ENCODE peak calls at places on chromosomes 1 and 21, in four cellular contexts. Q is mammary epithelial cell, W is RWPE1, M is testis. H is an unnamed sample.

GRCh38 chr21:35678393-35678792 is 381.9 kb downstream of the SETD4 start:
- DNase-seq in Q (no peak), M (no peak), W (no peak), H (no peak)

GRCh38 chr1:78672428-78672827 is 22.8 kb downstream of the IFI44 start:
- DNase-seq in M (no peak), Q (no peak), W (no peak), H (no peak)

GRCh38 chr21:27110956-27111355 is 144.1 kb upstream of the ADAMTS5 start:
- DNase-seq in Q (no peak), M (no peak), W (no peak), H (no peak)

GRCh38 chr1:43980255-43981134 is 1.5 kb downstream of the B4GALT2 start:
- DNase-seq in Q (peak), M (no peak), W (peak), H (no peak)

GRCh38 chr1:72064301-72064700 is 218.0 kb downstream of the NEGR1 start:
- DNase-seq in M (no peak), W (no peak), Q (no peak), H (no peak)

GRCh38 chr1:191174298-191174697 is 696.6 kb upstream of the BRINP3 start:
- DNase-seq in W (no peak), Q (no peak), M (no peak), H (no peak)

GRCh38 chr21:16455978-16456377 is 726.2 kb downstream of the USP25 start:
- DNase-seq in M (no peak), Q (no peak), W (no peak), H (no peak)

GRCh38 chr1:171486048-171486519 is 754 bp downstream of the PRRC2C start:
- DNase-seq in Q (peak), M (peak), W (peak), H (no peak)

GRCh38 chr1:35852241-35852640 is 30.8 kb upstream of the AGO1 start:
- DNase-seq in M (no peak), W (no peak), Q (no peak), H (no peak)

GRCh38 chr1:159315381-159315780 is 13.2 kb downstream of the FCER1A start:
- DNase-seq in M (no peak), Q (no peak), W (no peak), H (no peak)

GRCh38 chr1:39981957-39982356 is 27.0 kb downstream of the MFSD2A start:
- DNase-seq in W (peak), M (no peak), Q (peak), H (no peak)

GRCh38 chr1:42179900-42180329 is 15.4 kb upstream of the GUCA2A start:
- DNase-seq in W (no peak), Q (no peak), M (no peak), H (no peak)

GRCh38 chr1:57747818-57748217 is 324.0 kb upstream of the DAB1 start:
- DNase-seq in W (no peak), M (no peak), Q (no peak), H (no peak)

GRCh38 chr21:18170221-18170620 is 74.4 kb upstream of the CHODL start:
- DNase-seq in M (no peak), Q (no peak), W (no peak), H (no peak)

GRCh38 chr1:178282949-178283367 is 189.1 kb downstream of the RASAL2 start:
- DNase-seq in M (no peak), Q (peak), W (peak), H (no peak)

GRCh38 chr1:87794788-87795614 is 466.3 kb downstream of the LMO4 start:
- DNase-seq in Q (peak), W (peak), M (no peak), H (no peak)

GRCh38 chr1:156062189-156062588 is 1.2 kb downstream of the RAB25 start:
- DNase-seq in W (peak), M (no peak), Q (no peak), H (no peak)

GRCh38 chr1:51234721-51235425 is 1.2 kb upstream of the RNF11 start:
- DNase-seq in M (peak), Q (peak), W (no peak), H (no peak)

GRCh38 chr1:54200519-54200997 is 591 bp downstream of the MRPL37 start:
- DNase-seq in Q (peak), W (no peak), M (no peak), H (no peak)
- TF ChIP-seq CTCF in Q (no peak), W (no peak), M (no peak), H (no peak)

DNA sequence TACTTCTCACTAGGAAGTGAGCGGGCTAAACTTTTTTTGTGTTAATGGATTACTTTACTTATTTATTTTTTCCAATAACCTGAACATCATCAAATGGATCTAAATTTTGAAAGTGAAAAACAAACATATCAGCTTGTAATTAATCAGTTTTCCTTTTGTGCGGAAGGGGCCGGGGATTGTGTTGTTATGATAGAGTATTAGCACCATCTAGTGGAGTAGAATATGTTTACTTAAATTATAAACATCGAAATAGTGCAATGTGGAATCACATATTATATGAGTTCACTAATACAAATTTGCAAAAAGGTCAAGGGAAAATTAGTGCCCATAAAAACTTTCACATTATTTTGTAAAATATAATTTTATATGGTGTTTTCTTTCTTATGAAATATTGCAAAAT is 9.1 kb downstream of the CFH start:
- DNase-seq in M (peak), Q (peak), W (peak), H (no peak)
- TF ChIP-seq CTCF in M (peak), Q (peak), W (peak), H (peak)

GRCh38 chr1:26543444-26543835 is 13.9 kb downstream of the RPS6KA1 start:
- DNase-seq in W (no peak), M (no peak), Q (no peak), H (no peak)

GRCh38 chr1:26541431-26541815 is 11.9 kb downstream of the RPS6KA1 start:
- DNase-seq in W (no peak), M (no peak), Q (no peak), H (no peak)

GRCh38 chr1:26542781-26543443 is 13.4 kb downstream of the RPS6KA1 start:
- DNase-seq in W (no peak), M (no peak), Q (no peak), H (no peak)

GRCh38 chr1:26540346-26540745 is 10.8 kb downstream of the RPS6KA1 start:
- DNase-seq in Q (no peak), W (no peak), M (no peak), H (no peak)

DNA sequence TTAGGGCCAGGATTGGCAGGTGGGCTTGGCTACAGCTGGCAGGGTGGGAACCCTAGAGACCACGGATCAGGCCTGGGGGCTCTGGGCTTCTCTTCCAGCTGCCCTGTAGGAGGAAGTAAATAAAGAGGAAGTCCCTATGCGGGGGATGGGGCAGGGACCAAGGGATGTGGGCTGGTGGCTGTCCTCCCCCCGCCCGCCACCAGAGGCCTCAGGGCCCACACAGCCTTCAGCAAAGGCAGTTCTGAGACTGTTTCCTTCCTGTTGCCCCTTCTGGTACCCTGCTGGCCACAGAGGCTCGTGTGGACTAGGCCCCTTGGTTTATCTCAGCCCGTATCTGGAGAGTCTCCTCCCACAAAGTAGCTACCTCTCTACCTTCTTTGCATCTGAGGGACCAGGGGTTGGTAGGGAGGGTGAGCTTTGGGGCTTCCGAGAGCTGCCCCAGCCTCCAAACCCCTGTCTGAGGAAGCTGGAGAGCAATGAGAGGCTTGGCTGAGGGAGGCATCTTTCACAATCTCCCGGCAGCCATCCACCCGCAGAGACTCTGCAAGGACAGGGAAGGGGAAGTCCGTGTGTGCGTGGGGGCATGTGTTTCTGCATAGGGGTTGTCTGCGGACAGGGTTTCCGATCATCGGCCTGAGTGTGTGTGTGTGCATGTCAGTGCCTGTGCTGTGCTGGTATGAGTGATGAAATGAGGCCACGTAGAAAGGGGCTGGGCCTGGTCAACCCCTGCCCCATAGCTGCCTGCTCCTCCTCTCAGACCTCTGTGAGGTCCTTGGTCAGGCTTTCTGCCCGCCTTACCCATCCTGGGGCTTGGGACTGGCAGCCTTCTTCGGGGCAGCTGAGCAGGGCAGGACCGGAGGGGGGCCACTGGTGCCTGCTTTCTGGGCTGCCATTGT is 12.5 kb downstream of the RPS6KA1 start:
- DNase-seq in W (peak), Q (peak), M (peak), H (no peak)
- TF ChIP-seq CTCF in W (no peak), Q (peak), M (no peak), H (peak)

GRCh38 chr1:153919879-153920852 is 2.6 kb downstream of the GATAD2B start:
- DNase-seq in W (peak), M (no peak), Q (peak), H (no peak)
- TF ChIP-seq CTCF in W (no peak), M (no peak), Q (no peak), H (peak)

GRCh38 chr1:27402349-27402754 is 9.9 kb downstream of the GPR3 start:
- DNase-seq in W (no peak), Q (peak), M (peak), H (no peak)
- TF ChIP-seq CTCF in W (peak), Q (peak), M (peak), H (peak)

H was measured in progenitor cell of endocrine pancreas.